ENCODE peak calls at places on chromosomes 1 and 21, in four cellular contexts. One of them, this sample, is unnamed.

GRCh38 chr1:8061673-8062386 is 35.7 kb upstream of the ERRFI1 start:
- DNase-seq in Peyer's patch: no peak
- DNase-seq in body of pancreas: no peak
- DNase-seq in coronary artery: no peak
- DNase-seq in this sample: no peak

GRCh38 chr1:229142496-229142895 is 128.4 kb upstream of the RAB4A start:
- DNase-seq in coronary artery: no peak
- DNase-seq in Peyer's patch: no peak
- DNase-seq in body of pancreas: no peak
- DNase-seq in this sample: no peak

GRCh38 chr1:34427170-34427569 is 250.5 kb downstream of the C1orf94 start:
- DNase-seq in Peyer's patch: no peak
- DNase-seq in coronary artery: no peak
- DNase-seq in body of pancreas: no peak
- DNase-seq in this sample: no peak

GRCh38 chr1:22662318-22662717 is 9.3 kb downstream of the C1QB start:
- DNase-seq in coronary artery: no peak
- DNase-seq in Peyer's patch: no peak
- DNase-seq in body of pancreas: no peak
- DNase-seq in this sample: no peak

GRCh38 chr21:26147535-26147934 is 23.0 kb downstream of the APP start:
- DNase-seq in coronary artery: no peak
- DNase-seq in body of pancreas: no peak
- DNase-seq in Peyer's patch: no peak
- DNase-seq in this sample: no peak

GRCh38 chr1:53462769-53463501 is 3.7 kb downstream of the DMRTB1 start:
- DNase-seq in Peyer's patch: no peak
- DNase-seq in coronary artery: peak
- DNase-seq in body of pancreas: no peak
- DNase-seq in this sample: no peak

GRCh38 chr21:42565206-42565810 is 51.7 kb downstream of the SLC37A1 start:
- DNase-seq in coronary artery: peak
- DNase-seq in Peyer's patch: no peak
- DNase-seq in body of pancreas: no peak
- DNase-seq in this sample: no peak

GRCh38 chr1:86704456-86704971 is at the start of gene SH3GLB1:
- DNase-seq in coronary artery: peak
- DNase-seq in Peyer's patch: peak
- DNase-seq in body of pancreas: peak
- DNase-seq in this sample: peak

GRCh38 chr1:89672489-89673183 is 39.7 kb downstream of the LRRC8C start:
- DNase-seq in body of pancreas: no peak
- DNase-seq in coronary artery: no peak
- DNase-seq in Peyer's patch: no peak
- DNase-seq in this sample: no peak

GRCh38 chr21:42097860-42098259 is 26.7 kb downstream of the UMODL1 start:
- DNase-seq in body of pancreas: peak
- DNase-seq in coronary artery: no peak
- DNase-seq in Peyer's patch: peak
- DNase-seq in this sample: peak

GRCh38 chr1:215082532-215083407 is at the start of gene KCNK2:
- DNase-seq in Peyer's patch: peak
- DNase-seq in body of pancreas: no peak
- DNase-seq in coronary artery: no peak
- DNase-seq in this sample: no peak

GRCh38 chr1:237670296-237670695 is 220.4 kb downstream of the ZP4 start:
- DNase-seq in Peyer's patch: no peak
- DNase-seq in coronary artery: no peak
- DNase-seq in body of pancreas: no peak
- DNase-seq in this sample: no peak

GRCh38 chr1:202613571-202613970 is 96.7 kb downstream of the SYT2 start:
- DNase-seq in coronary artery: no peak
- DNase-seq in Peyer's patch: peak
- DNase-seq in body of pancreas: no peak
- DNase-seq in this sample: no peak

GRCh38 chr21:28294046-28294445 is 698.6 kb downstream of the LTN1 start:
- DNase-seq in body of pancreas: no peak
- DNase-seq in Peyer's patch: no peak
- DNase-seq in coronary artery: no peak
- DNase-seq in this sample: no peak

GRCh38 chr1:200038987-200039848 is 11.7 kb downstream of the NR5A2 start:
- DNase-seq in body of pancreas: peak
- DNase-seq in Peyer's patch: peak
- DNase-seq in coronary artery: peak
- DNase-seq in this sample: no peak

DNA sequence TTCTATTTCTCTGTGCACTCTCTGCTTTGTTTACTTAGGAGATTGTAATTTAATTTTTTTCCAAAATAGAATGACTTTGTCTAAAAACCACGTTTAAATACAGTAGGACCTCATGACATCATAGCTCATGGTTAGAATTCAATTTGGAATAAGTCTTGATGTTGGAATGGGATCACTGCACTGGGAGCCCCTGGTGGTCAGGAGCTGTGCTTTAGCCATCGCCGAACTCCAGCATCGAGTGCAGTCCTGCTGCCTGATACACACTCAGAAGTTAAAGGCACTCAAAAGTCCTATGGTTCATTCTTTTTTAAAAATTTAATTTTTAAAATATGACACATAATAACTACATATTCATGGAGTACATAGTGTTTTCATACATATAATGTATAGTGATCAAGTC is 75.1 kb downstream of the TEX35 start:
- DNase-seq in body of pancreas: no peak
- DNase-seq in coronary artery: no peak
- DNase-seq in Peyer's patch: no peak
- DNase-seq in this sample: peak
- TF ChIP-seq CTCF in body of pancreas: no peak
- TF ChIP-seq CTCF in coronary artery: no peak
- TF ChIP-seq CTCF in Peyer's patch: no peak
- TF ChIP-seq CTCF in this sample: no peak

GRCh38 chr1:44988531-44989156 is 2.2 kb upstream of the EIF2B3 start:
- DNase-seq in Peyer's patch: no peak
- DNase-seq in coronary artery: peak
- DNase-seq in body of pancreas: no peak
- DNase-seq in this sample: no peak

GRCh38 chr1:44999232-44999631 is 11.9 kb downstream of the HECTD3 start:
- DNase-seq in body of pancreas: no peak
- DNase-seq in Peyer's patch: no peak
- DNase-seq in coronary artery: no peak
- DNase-seq in this sample: no peak

GRCh38 chr1:44995467-44996238 is 9.3 kb upstream of the EIF2B3 start:
- DNase-seq in Peyer's patch: no peak
- DNase-seq in body of pancreas: no peak
- DNase-seq in coronary artery: peak
- DNase-seq in this sample: no peak

GRCh38 chr1:44994306-44994898 is 8.0 kb upstream of the EIF2B3 start:
- DNase-seq in Peyer's patch: no peak
- DNase-seq in body of pancreas: no peak
- DNase-seq in coronary artery: no peak
- DNase-seq in this sample: no peak
- TF ChIP-seq CTCF in Peyer's patch: no peak
- TF ChIP-seq CTCF in body of pancreas: no peak
- TF ChIP-seq CTCF in coronary artery: no peak
- TF ChIP-seq CTCF in this sample: no peak

GRCh38 chr1:97186381-97186780 is 464.8 kb downstream of the PTBP2 start:
- DNase-seq in body of pancreas: peak
- DNase-seq in coronary artery: no peak
- DNase-seq in Peyer's patch: no peak
- DNase-seq in this sample: no peak
- TF ChIP-seq CTCF in body of pancreas: no peak
- TF ChIP-seq CTCF in coronary artery: no peak
- TF ChIP-seq CTCF in Peyer's patch: no peak
- TF ChIP-seq CTCF in this sample: peak

GRCh38 chr1:247077768-247078314 is 770 bp downstream of the ZNF670 start:
- DNase-seq in coronary artery: no peak
- DNase-seq in body of pancreas: no peak
- DNase-seq in Peyer's patch: no peak
- DNase-seq in this sample: no peak

GRCh38 chr1:247077234-247077633 is 1.4 kb downstream of the ZNF670 start:
- DNase-seq in Peyer's patch: no peak
- DNase-seq in coronary artery: no peak
- DNase-seq in body of pancreas: no peak
- DNase-seq in this sample: no peak

GRCh38 chr1:247079141-247079874 is 697 bp upstream of the ZNF670 start:
- DNase-seq in Peyer's patch: no peak
- DNase-seq in coronary artery: no peak
- DNase-seq in body of pancreas: no peak
- DNase-seq in this sample: no peak

DNA sequence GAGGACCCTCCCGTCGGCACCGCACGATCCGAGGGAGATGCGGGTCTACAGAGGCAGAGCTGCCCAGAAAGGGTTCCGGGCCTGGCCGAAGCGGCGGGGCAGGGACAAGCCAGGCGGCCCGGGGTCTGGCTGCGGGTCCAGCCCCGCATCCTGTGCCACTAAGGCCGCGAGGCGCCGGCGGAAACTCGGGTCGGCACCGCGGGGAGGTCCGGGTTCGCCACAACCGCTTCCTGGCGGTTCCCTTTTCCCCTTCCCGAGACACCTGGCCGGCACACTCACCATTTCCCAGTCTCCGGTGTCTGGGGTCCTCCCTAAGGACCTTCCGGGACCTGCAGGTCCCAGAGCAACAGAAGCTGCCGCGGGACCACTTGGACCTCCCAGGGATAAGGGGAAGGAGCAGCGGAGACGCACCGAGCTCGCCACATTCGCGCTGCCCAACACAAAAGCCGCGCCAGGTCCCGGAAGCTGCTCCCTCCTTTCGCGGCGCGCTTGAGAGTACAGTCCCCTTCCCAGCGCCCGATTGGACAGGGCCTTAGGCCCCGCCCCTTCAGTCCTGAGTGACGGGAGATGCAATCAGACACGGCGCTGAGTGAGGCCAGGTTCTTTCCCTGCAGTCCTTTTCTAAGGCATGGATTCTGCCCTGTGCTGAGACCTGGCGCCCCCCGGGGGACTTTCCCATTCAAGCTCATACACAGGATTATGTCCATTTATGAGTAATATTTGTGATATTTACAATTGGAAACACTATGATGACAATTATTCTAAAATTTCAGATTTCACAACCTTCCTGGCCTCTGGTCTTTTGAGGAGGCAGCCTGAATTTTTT is at the start of gene ZNF670:
- DNase-seq in Peyer's patch: peak
- DNase-seq in body of pancreas: peak
- DNase-seq in coronary artery: peak
- DNase-seq in this sample: peak
- TF ChIP-seq CTCF in Peyer's patch: no peak
- TF ChIP-seq CTCF in body of pancreas: no peak
- TF ChIP-seq CTCF in coronary artery: no peak
- TF ChIP-seq CTCF in this sample: no peak

DNA sequence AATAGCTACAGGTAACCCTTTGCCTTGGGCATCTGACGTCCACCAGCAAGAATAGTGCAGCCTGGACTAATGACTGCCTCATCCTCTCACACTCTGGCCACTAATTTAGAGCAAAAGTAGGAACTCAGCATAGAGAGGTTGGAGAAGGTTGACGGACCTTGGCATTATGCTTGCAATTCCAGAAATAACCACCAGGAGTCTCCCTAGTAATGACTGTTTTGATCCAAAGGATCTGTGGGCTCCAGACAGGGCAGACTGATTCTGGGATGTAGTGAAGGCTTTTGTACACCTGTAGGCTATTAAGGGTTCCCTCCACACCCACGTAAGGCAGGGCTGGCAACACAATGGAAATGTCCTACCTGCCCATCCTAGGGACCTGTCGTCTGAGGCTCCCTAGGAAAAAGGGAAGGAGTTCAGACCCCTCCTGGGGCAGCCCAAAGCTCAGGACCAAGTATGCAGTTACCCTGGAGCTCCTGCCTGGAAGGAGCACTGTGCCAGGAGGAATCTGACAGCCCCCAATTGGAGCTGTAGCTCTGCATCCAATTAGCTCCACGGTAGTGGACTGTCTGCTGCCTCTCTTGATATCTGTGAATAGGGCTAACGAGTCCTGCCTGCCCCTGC is 91.0 kb upstream of the TMEM51 start:
- DNase-seq in Peyer's patch: no peak
- DNase-seq in coronary artery: no peak
- DNase-seq in body of pancreas: no peak
- DNase-seq in this sample: no peak
- TF ChIP-seq CTCF in Peyer's patch: peak
- TF ChIP-seq CTCF in coronary artery: no peak
- TF ChIP-seq CTCF in body of pancreas: peak
- TF ChIP-seq CTCF in this sample: peak

DNA sequence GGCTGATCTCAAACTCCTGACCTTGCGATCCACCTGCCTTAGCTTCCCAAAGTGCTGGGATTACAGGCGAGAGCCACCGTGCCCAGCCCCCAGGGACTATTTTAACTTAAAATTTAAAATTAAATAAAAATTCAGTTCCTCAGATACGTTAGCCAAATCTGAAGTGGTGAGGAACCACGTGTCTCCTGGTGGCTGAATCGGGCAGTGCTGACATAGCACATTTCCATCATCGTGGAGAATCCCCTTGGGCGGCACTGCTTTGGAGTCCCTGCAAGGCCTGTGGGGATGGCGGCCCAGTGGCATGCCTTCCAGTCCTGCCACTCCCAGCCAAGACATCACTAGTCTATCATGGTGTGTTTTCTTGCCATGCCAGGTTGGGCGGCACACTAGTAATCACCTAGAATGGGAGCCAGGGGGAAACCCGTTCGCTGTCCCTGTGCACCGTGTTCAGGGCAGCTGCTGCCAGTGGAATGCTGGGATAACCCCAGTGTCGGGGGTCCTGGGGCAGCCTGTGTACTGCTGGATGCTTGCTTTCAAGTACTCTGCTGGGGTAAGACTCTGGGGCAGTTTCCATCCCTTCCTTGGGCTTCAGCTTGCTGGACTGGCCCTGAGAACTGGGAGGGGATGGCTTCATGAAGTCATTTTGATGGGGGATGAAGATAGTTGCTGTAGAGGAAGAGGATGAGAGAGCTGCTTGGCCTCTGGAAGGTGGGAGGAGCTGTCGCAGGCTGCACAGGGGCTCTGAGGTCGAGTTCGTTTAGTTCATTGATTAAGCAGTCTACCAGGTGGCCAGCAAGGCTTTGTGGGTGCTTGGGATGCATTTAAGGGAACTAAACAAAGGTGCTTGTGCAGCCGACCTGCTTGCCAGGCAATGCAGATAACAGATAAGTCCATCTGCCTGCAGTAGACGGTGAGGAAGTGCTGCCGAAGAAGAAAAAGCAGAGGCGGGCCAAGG is 4.6 kb downstream of the ZBTB48 start:
- DNase-seq in Peyer's patch: no peak
- DNase-seq in body of pancreas: no peak
- DNase-seq in coronary artery: no peak
- DNase-seq in this sample: no peak
- TF ChIP-seq CTCF in Peyer's patch: peak
- TF ChIP-seq CTCF in body of pancreas: no peak
- TF ChIP-seq CTCF in coronary artery: no peak
- TF ChIP-seq CTCF in this sample: no peak

GRCh38 chr1:114620419-114620818 is 39.0 kb upstream of the BCAS2 start:
- DNase-seq in body of pancreas: no peak
- DNase-seq in Peyer's patch: no peak
- DNase-seq in coronary artery: no peak
- DNase-seq in this sample: no peak
- TF ChIP-seq CTCF in body of pancreas: no peak
- TF ChIP-seq CTCF in Peyer's patch: no peak
- TF ChIP-seq CTCF in coronary artery: no peak
- TF ChIP-seq CTCF in this sample: peak